ENCODE peak calls at places on chromosomes 7 and 10, in eight cellular contexts. Y is NCI-H1436, O is HCEC 1CT, Q is NCI-H345, F is stromal cell of bone marrow, K is non-pigmented ciliary epithelial cell, G is AG04450, T is AG04449. R is an unnamed sample.

GRCh38 chr10:4623757-4624420 is 202.1 kb upstream of the AKR1E2 start:
- DNase-seq in Y (no peak), O (peak; percentile 53), Q (no peak), F (no peak), K (no peak), G (peak; percentile 7), T (peak; percentile 47), R (no peak)

GRCh38 chr10:122164028-122164601 is 107.0 kb upstream of the BTBD16 start:
- DNase-seq in Y (peak; percentile 26), O (no peak), Q (peak; percentile 46), F (no peak), K (no peak), G (no peak), T (no peak), R (peak; percentile 60)

GRCh38 chr7:38773430-38773829 is 135.6 kb downstream of the VPS41 start:
- DNase-seq in Y (no peak), O (peak; percentile 16), Q (no peak), F (no peak), K (no peak), G (no peak), T (no peak), R (no peak)

GRCh38 chr7:84216477-84216876 is 21.9 kb upstream of the SEMA3A start:
- DNase-seq in Y (no peak), O (peak; percentile 49), Q (no peak), F (no peak), K (no peak), G (no peak), T (no peak), R (no peak)

GRCh38 chr7:130273863-130274262 is 7.2 kb downstream of the CPA2 start:
- DNase-seq in Y (peak; percentile 6), O (peak; percentile 81), Q (no peak), F (peak; percentile 83), K (no peak), G (peak; percentile 23), T (no peak), R (no peak)

GRCh38 chr7:1569016-1569415 is 816 bp downstream of the PSMG3 start:
- DNase-seq in Y (no peak), O (no peak), Q (no peak), F (peak; percentile 54), K (no peak), G (no peak), T (no peak), R (no peak)

GRCh38 chr7:81248420-81248819 is 329.6 kb upstream of the SEMA3C start:
- DNase-seq in Y (no peak), O (no peak), Q (no peak), F (no peak), K (peak; percentile 15), G (no peak), T (no peak), R (no peak)

GRCh38 chr10:120180160-120180559 is 276.9 kb upstream of the PLPP4 start:
- DNase-seq in Y (no peak), O (no peak), Q (no peak), F (no peak), K (no peak), G (no peak), T (no peak), R (no peak)

GRCh38 chr7:158885624-158886023 is 29.3 kb downstream of the DYNC2I1 start:
- DNase-seq in Y (no peak), O (peak; percentile 34), Q (no peak), F (no peak), K (no peak), G (no peak), T (no peak), R (no peak)

GRCh38 chr10:59876695-59877094 is 29.7 kb downstream of the CCDC6 start:
- DNase-seq in Y (peak; percentile 19), O (peak; percentile 69), Q (no peak), F (no peak), K (no peak), G (no peak), T (no peak), R (no peak)

GRCh38 chr10:45000138-45000763 is 472 bp upstream of the ZNF22 start:
- DNase-seq in Y (no peak), O (no peak), Q (no peak), F (peak; percentile 93), K (no peak), G (no peak), T (no peak), R (peak; percentile 48)

GRCh38 chr10:67520924-67521520 is 175.0 kb downstream of the CTNNA3 start:
- DNase-seq in Y (peak; percentile 17), O (peak; percentile 58), Q (peak; percentile 0), F (peak; percentile 48), K (peak; percentile 9), G (peak; percentile 10), T (peak; percentile 5), R (no peak)

GRCh38 chr7:29120955-29121354 is 25.4 kb downstream of the CPVL start:
- DNase-seq in Y (no peak), O (no peak), Q (no peak), F (no peak), K (no peak), G (no peak), T (no peak), R (no peak)

GRCh38 chr7:150994141-150994837 is 3.5 kb downstream of the NOS3 start:
- DNase-seq in Y (no peak), O (no peak), Q (no peak), F (no peak), K (no peak), G (no peak), T (no peak), R (no peak)

GRCh38 chr7:113120647-113121046 is 2.3 kb upstream of the SMIM30 start:
- DNase-seq in Y (no peak), O (no peak), Q (no peak), F (no peak), K (no peak), G (no peak), T (no peak), R (no peak)

GRCh38 chr10:121597504-121598241 is 571 bp downstream of the FGFR2 start:
- DNase-seq in Y (no peak), O (no peak), Q (no peak), F (no peak), K (no peak), G (no peak), T (no peak), R (no peak)

GRCh38 chr10:121418126-121418777 is 180.0 kb downstream of the FGFR2 start:
- DNase-seq in Y (no peak), O (no peak), Q (no peak), F (peak; percentile 28), K (no peak), G (no peak), T (no peak), R (no peak)

GRCh38 chr7:121313793-121314676 is 14.8 kb upstream of the WNT16 start:
- DNase-seq in Y (peak; percentile 45), O (peak; percentile 42), Q (peak; percentile 95), F (peak; percentile 83), K (no peak), G (no peak), T (no peak), R (peak; percentile 96)

GRCh38 chr10:118832242-118832651 is 77.5 kb upstream of the CACUL1 start:
- DNase-seq in Y (no peak), O (peak; percentile 11), Q (no peak), F (no peak), K (no peak), G (no peak), T (no peak), R (no peak)

GRCh38 chr7:6221340-6222319 is 50.8 kb downstream of the CYTH3 start:
- DNase-seq in Y (no peak), O (peak; percentile 37), Q (no peak), F (no peak), K (no peak), G (no peak), T (no peak), R (no peak)

GRCh38 chr7:34070486-34071323 is 165.4 kb downstream of the BMPER start:
- DNase-seq in Y (no peak), O (peak; percentile 79), Q (no peak), F (peak; percentile 85), K (peak; percentile 38), G (no peak), T (no peak), R (no peak)

GRCh38 chr7:68789597-68789996 is 808.7 kb upstream of the AUTS2 start:
- DNase-seq in Y (peak; percentile 48), O (no peak), Q (no peak), F (no peak), K (no peak), G (no peak), T (no peak), R (no peak)

GRCh38 chr7:43872401-43873165 is 3.3 kb upstream of the MRPS24 start:
- DNase-seq in Y (no peak), O (peak; percentile 92), Q (no peak), F (peak; percentile 94), K (peak; percentile 53), G (peak; percentile 57), T (no peak), R (no peak)

GRCh38 chr7:2501947-2502646 is 17.5 kb upstream of the LFNG start:
- DNase-seq in Y (no peak), O (no peak), Q (no peak), F (no peak), K (no peak), G (no peak), T (no peak), R (no peak)

GRCh38 chr7:88219781-88220747 is at the start of gene SRI:
- DNase-seq in Y (peak; percentile 82), O (peak; percentile 84), Q (peak; percentile 84), F (peak; percentile 65), K (no peak), G (peak; percentile 55), T (no peak), R (peak; percentile 73)

GRCh38 chr10:46068117-46068516 is 22.0 kb upstream of the MSMB start:
- DNase-seq in Y (no peak), O (no peak), Q (no peak), F (no peak), K (no peak), G (no peak), T (no peak), R (no peak)

GRCh38 chr7:114976666-114977065 is 54.8 kb downstream of the MDFIC start:
- DNase-seq in Y (no peak), O (peak; percentile 66), Q (peak; percentile 0), F (no peak), K (no peak), G (no peak), T (no peak), R (no peak)

GRCh38 chr10:11159543-11160215 is 142.0 kb downstream of the CELF2 start:
- DNase-seq in Y (no peak), O (no peak), Q (no peak), F (no peak), K (no peak), G (no peak), T (no peak), R (no peak)

GRCh38 chr10:1923998-1924397 is 186.7 kb upstream of the ADARB2 start:
- DNase-seq in Y (no peak), O (no peak), Q (no peak), F (no peak), K (no peak), G (no peak), T (no peak), R (no peak)

GRCh38 chr7:102024769-102025391 is 207.5 kb downstream of the CUX1 start:
- DNase-seq in Y (no peak), O (no peak), Q (no peak), F (no peak), K (no peak), G (no peak), T (no peak), R (no peak)

GRCh38 chr10:21363087-21363752 is 162.3 kb downstream of the SKIDA1 start:
- DNase-seq in Y (no peak), O (no peak), Q (no peak), F (no peak), K (no peak), G (no peak), T (no peak), R (no peak)

GRCh38 chr10:66678521-66678920 is 247.3 kb upstream of the LRRTM3 start:
- DNase-seq in Y (no peak), O (no peak), Q (no peak), F (peak; percentile 9), K (no peak), G (no peak), T (no peak), R (no peak)

GRCh38 chr10:69406302-69406811 is 10.4 kb downstream of the TACR2 start:
- DNase-seq in Y (no peak), O (no peak), Q (no peak), F (no peak), K (no peak), G (no peak), T (no peak), R (no peak)

GRCh38 chr10:124649209-124649608 is 95.0 kb downstream of the FAM53B start:
- DNase-seq in Y (no peak), O (no peak), Q (no peak), F (no peak), K (no peak), G (no peak), T (no peak), R (no peak)

R was measured in DMS79.